ENCODE peak calls at places on chromosome 21, in six cellular contexts. S, N, U, Z, J and F are unnamed samples.
A peak's percentile ranks its signal among the peaks of the same experiment; 100 is the strongest.

GRCh38 chr21:15820857-15821256 is 91.1 kb downstream of the USP25 start:
- DNase-seq in S (no peak), N (no peak), U (no peak), Z (no peak), J (no peak), F (no peak)

GRCh38 chr21:26003428-26003827 is 167.1 kb downstream of the APP start:
- DNase-seq in S (no peak), N (no peak), U (no peak), Z (no peak), J (no peak), F (no peak)

GRCh38 chr21:22120616-22121266 is 1122.5 kb downstream of the NCAM2 start:
- DNase-seq in S (no peak), N (no peak), U (no peak), Z (peak; percentile 17), J (no peak), F (no peak)

GRCh38 chr21:23438081-23438480 is 2169.2 kb downstream of the MRPL39 start:
- DNase-seq in S (no peak), N (no peak), U (no peak), Z (no peak), J (no peak), F (no peak)

GRCh38 chr21:36169465-36170128 is 13.0 kb downstream of the DOP1B start:
- DNase-seq in S (no peak), N (no peak), U (no peak), Z (no peak), J (no peak), F (no peak)

GRCh38 chr21:27693376-27693775 is 726.5 kb upstream of the ADAMTS5 start:
- DNase-seq in S (peak; percentile 42), N (no peak), U (no peak), Z (no peak), J (no peak), F (peak; percentile 99)

GRCh38 chr21:37421306-37421705 is 54.7 kb downstream of the DYRK1A start:
- DNase-seq in S (no peak), N (no peak), U (no peak), Z (no peak), J (no peak), F (no peak)

GRCh38 chr21:25895565-25896205 is 160.9 kb downstream of the GABPA start:
- DNase-seq in S (no peak), N (no peak), U (no peak), Z (peak; percentile 18), J (no peak), F (peak; percentile 58)

GRCh38 chr21:15543473-15543872 is 186.3 kb upstream of the USP25 start:
- DNase-seq in S (no peak), N (no peak), U (no peak), Z (no peak), J (no peak), F (no peak)

GRCh38 chr21:25700741-25701140 is 34.0 kb downstream of the ATP5PF start:
- DNase-seq in S (no peak), N (no peak), U (no peak), Z (no peak), J (no peak), F (peak; percentile 31)

DNA sequence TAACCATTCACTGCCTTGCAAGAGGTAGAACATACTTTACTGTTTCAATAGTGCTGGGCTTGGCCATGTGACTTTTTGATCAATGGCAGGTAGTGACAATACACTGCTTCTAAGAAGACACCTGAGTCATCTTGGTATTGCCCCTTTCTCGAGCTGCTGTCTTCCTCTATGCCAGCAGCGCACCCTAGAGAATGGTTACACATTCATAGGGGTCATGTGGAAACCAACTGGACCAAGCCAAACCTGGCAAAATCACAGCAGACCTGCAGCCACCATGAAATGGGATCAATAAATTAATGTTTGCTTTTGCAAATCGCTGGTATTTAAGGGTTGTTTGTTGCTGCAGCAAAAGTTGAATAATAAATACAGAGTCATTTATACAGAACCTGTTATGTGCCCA is 122.3 kb downstream of the GRIK1 start:
- DNase-seq in S (no peak), N (no peak), U (no peak), Z (no peak), J (no peak), F (no peak)
- TF ChIP-seq CTCF in S (no peak), N (no peak), U (no peak), Z (no peak), J (no peak), F (no peak)

GRCh38 chr21:46340998-46341397 is 17.0 kb downstream of the PCNT start:
- DNase-seq in S (no peak), N (no peak), U (no peak), Z (no peak), J (no peak), F (no peak)
- H3K36me3 ChIP-seq in S (peaks cover 19% of the 10 kb centered on the region), N (peaks cover 56% of the 10 kb centered on the region), U (no peaks in the 10 kb centered on the region), Z (no peaks in the 10 kb centered on the region), J (no peaks in the 10 kb centered on the region), F (peaks cover 3% of the 10 kb centered on the region)

DNA sequence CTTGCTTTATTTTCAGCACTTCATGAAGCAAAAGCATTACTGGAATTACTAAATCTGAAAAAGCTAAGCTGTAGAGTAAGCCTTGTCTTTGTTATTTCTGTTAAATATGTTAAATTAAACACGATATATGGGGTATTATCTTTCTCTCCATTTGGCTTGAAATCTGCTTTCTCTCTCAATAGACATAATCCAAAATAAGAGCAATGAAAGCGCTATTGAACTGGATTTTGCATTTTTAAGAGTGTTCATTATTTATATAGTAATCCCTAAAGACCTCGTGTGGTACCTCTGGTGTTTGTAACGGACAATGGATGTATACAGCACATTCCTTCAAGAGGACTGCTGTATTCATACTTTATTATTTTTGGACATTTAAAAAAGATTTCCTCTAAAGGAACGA is 91.5 kb upstream of the KCNE2 start:
- DNase-seq in S (no peak), N (no peak), U (no peak), Z (no peak), J (no peak), F (no peak)
- H3K4me3 ChIP-seq in S (no peak overlapping the region), N (no peak overlapping the region), U (no peak overlapping the region), Z (no peak overlapping the region), J (no peak overlapping the region), F (no peak overlapping the region)

DNA sequence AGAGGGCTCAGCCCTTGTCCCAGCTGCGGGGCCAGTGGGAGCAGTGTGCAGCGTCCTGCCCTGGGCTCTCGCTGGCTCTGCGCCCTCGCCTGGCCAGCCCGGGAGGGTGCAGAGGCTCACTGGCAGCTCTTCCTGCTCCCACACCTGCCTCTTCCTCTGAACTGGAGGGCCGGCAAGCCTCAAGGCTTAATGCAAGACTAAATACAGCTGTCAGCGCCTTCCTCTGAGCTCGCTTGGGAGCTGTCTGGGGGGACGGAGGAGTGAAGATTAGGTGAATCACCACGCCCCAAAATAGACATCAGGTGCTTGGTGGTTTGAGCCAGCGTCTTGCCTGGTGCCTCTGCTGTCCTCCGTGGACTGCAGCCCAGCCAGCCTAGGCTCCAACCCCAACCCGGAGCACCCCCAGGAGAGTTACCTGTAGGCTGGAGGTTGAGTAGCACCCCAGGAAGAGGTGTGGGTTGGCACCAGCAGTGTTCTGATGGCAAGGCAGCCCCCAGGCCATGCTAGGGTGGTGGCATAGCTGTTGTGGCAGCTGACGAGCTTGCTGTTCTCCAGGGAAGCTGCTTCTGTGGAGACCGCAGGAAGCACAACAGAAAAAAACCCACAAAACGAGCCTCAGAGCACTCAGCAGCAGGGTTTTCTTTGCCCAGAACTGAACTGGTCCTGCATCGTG is 36.9 kb downstream of the UMODL1 start:
- DNase-seq in S (no peak), N (no peak), U (peak; percentile 64), Z (peak; percentile 87), J (peak; percentile 65), F (peak; percentile 33)
- TF ChIP-seq CTCF in S (peak; percentile 94), N (peak; percentile 88), U (peak; percentile 47), Z (peak; percentile 84), J (peak; percentile 69), F (peak; percentile 96)

GRCh38 chr21:43748622-43749021 is 27.5 kb downstream of the CSTB start:
- DNase-seq in S (no peak), N (no peak), U (no peak), Z (no peak), J (no peak), F (no peak)
- H3K36me3 ChIP-seq in S (peaks cover 83% of the 10 kb centered on the region), N (peaks cover 100% of the 10 kb centered on the region), U (peaks cover 14% of the 10 kb centered on the region), Z (peaks cover 3% of the 10 kb centered on the region), J (no peaks in the 10 kb centered on the region), F (peaks cover 51% of the 10 kb centered on the region)

DNA sequence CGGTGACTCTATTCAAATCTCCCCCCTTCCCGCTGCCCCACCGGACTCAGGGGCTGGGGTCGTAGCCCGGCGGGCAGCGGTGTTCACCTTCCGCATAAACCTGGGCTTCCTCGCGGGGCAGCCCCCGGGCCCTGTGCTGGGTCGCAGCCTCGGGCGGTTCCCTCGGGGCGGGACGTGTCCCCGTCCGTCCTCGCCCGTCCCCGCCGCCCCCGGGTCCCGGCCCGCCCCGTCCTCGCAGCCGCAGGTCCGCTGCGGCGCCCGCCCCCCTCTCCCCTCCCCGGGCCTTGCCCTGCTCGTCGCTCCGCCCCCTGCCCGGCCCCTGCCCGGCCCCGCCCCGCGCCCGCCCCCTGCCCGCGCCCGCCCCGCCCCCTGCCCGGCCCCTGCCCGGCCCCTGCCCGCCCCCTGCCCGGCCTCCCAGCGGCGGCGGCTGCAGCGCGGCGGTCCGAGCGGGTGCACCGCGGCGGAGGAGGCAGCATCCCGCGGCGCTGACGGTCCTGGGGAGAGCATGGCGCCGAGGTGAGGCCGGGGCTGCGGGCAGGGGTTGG is at the start of gene COL18A1:
- DNase-seq in S (no peak), N (peak; percentile 54), U (peak; percentile 51), Z (peak; percentile 68), J (peak; percentile 40), F (no peak)
- H3K4me3 ChIP-seq in S (peak within 1 kb of the TSS; percentile 64), N (peak within 1 kb of the TSS; percentile 54), U (peak within 1 kb of the TSS; percentile 51), Z (no peak within 1 kb of the TSS), J (peak within 1 kb of the TSS; percentile 61), F (peak within 1 kb of the TSS; percentile 41)

DNA sequence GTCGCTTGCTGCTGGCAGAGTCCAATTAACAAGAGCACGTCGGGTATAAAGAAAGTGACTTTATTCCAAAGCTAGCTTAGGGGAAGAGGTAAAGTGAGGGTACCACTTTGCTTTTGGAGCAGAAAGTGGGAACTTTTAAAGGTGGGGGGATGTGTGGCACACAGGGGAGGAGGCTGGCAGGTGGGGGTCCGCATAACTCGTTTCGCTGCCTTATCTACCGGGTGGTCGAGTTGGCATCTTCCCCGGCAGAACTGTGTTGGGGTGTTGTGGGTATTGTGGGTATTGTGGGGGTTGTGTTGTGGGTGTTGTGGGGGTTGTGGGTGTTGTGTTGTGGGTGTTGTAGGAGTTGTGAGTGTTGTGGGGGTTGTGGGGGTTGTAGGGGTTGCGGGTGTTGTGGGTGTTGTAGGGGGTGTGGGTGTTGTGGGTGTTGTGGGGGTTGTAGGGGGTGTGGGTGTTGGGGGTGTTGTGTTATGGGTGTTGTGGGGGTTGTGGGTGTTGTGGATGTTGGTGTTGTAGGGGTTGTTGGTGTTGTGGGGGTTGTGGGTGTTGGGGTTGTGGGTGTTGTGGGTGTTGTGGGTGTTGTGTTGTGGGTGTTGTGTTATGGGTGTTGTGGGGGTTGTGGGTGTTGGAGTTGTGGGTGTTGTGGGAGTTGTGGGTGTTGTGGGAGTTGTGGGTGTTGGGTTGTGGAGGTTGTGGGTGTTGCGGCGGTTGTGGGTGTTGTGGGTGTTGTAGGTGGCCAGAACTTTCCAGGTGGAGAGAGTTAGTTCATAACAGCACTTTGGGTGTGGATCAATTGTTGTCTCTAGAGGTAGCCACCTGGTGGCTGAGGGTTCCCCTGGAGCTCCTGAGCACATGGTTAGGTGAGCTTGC is 52.7 kb downstream of the AGPAT3 start:
- DNase-seq in S (no peak), N (no peak), U (no peak), Z (peak; percentile 34), J (no peak), F (no peak)
- TF ChIP-seq CTCF in S (no peak), N (no peak), U (no peak), Z (peak; percentile 12), J (no peak), F (no peak)

DNA sequence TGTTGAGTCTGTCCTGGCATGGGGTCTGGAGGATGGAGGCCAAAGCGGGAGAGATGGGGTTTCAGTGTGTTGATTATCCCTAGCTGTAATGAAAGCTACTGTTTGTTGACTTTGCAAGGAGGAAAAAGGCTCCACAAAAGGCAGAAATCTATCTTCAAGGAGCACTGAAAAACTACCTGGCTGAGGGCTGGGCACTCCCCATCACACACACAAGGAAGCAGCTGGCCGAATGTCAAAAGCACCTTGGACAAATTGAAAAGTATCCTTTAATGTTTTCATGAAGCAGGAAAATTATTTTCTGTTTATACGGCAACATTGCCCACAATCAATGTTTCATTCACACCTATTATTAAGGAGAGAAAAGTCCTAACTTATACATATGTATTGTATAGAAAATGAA is 27.8 kb upstream of the PWP2 start:
- DNase-seq in S (no peak), N (no peak), U (no peak), Z (no peak), J (no peak), F (no peak)
- H3K36me3 ChIP-seq in S (peaks cover 40% of the 10 kb centered on the region), N (peaks cover 94% of the 10 kb centered on the region), U (no peaks in the 10 kb centered on the region), Z (no peaks in the 10 kb centered on the region), J (peaks cover 15% of the 10 kb centered on the region), F (peaks cover 14% of the 10 kb centered on the region)